ENCODE peak calls at places on chromosomes 3 and 15, in eight cellular contexts. One of them, this sample, is unnamed.

GRCh38 chr3:149021830-149022229 is 30.5 kb downstream of the GYG1 start:
- DNase-seq in ELR: no peak
- DNase-seq in psoas muscle: no peak
- DNase-seq in H1: no peak
- DNase-seq in colonic mucosa: no peak
- DNase-seq in germinal center: no peak
- DNase-seq in erythroblast: no peak
- DNase-seq in activated CD4-positive, alpha-beta memory T cell treated with anti-CD3 and anti-CD28 coated beads, Interleukin-2, amount 10 ng/mL, durations not matched to agents 7 days and 5 days: no peak
- DNase-seq in this sample: no peak

GRCh38 chr3:197353867-197354180 is 55.4 kb upstream of the DLG1 start:
- DNase-seq in germinal center: no peak
- DNase-seq in activated CD4-positive, alpha-beta memory T cell treated with anti-CD3 and anti-CD28 coated beads, Interleukin-2, amount 10 ng/mL, durations not matched to agents 7 days and 5 days: no peak
- DNase-seq in H1: no peak
- DNase-seq in erythroblast: no peak
- DNase-seq in ELR: peak
- DNase-seq in colonic mucosa: no peak
- DNase-seq in psoas muscle: no peak
- DNase-seq in this sample: no peak

GRCh38 chr15:78065284-78065872 is 12.1 kb downstream of the TBC1D2B start:
- DNase-seq in activated CD4-positive, alpha-beta memory T cell treated with anti-CD3 and anti-CD28 coated beads, Interleukin-2, amount 10 ng/mL, durations not matched to agents 7 days and 5 days: no peak
- DNase-seq in erythroblast: no peak
- DNase-seq in colonic mucosa: no peak
- DNase-seq in psoas muscle: peak
- DNase-seq in H1: no peak
- DNase-seq in germinal center: no peak
- DNase-seq in ELR: peak
- DNase-seq in this sample: no peak

GRCh38 chr3:188469228-188469885 is 315.4 kb downstream of the LPP start:
- DNase-seq in ELR: no peak
- DNase-seq in erythroblast: no peak
- DNase-seq in activated CD4-positive, alpha-beta memory T cell treated with anti-CD3 and anti-CD28 coated beads, Interleukin-2, amount 10 ng/mL, durations not matched to agents 7 days and 5 days: no peak
- DNase-seq in colonic mucosa: no peak
- DNase-seq in H1: no peak
- DNase-seq in germinal center: no peak
- DNase-seq in psoas muscle: no peak
- DNase-seq in this sample: no peak

GRCh38 chr15:41894791-41895463 is 1.1 kb upstream of the SPTBN5 start:
- DNase-seq in ELR: peak
- DNase-seq in psoas muscle: peak
- DNase-seq in H1: no peak
- DNase-seq in activated CD4-positive, alpha-beta memory T cell treated with anti-CD3 and anti-CD28 coated beads, Interleukin-2, amount 10 ng/mL, durations not matched to agents 7 days and 5 days: peak
- DNase-seq in erythroblast: peak
- DNase-seq in germinal center: peak
- DNase-seq in colonic mucosa: peak
- DNase-seq in this sample: no peak

GRCh38 chr3:8506611-8507061 is 5.0 kb downstream of the LMCD1 start:
- DNase-seq in ELR: peak
- DNase-seq in H1: no peak
- DNase-seq in colonic mucosa: no peak
- DNase-seq in psoas muscle: no peak
- DNase-seq in activated CD4-positive, alpha-beta memory T cell treated with anti-CD3 and anti-CD28 coated beads, Interleukin-2, amount 10 ng/mL, durations not matched to agents 7 days and 5 days: no peak
- DNase-seq in germinal center: no peak
- DNase-seq in erythroblast: no peak
- DNase-seq in this sample: no peak

GRCh38 chr15:22979069-22979698 is 984 bp downstream of the CYFIP1 start:
- DNase-seq in germinal center: peak
- DNase-seq in erythroblast: peak
- DNase-seq in H1: no peak
- DNase-seq in ELR: peak
- DNase-seq in psoas muscle: peak
- DNase-seq in colonic mucosa: peak
- DNase-seq in activated CD4-positive, alpha-beta memory T cell treated with anti-CD3 and anti-CD28 coated beads, Interleukin-2, amount 10 ng/mL, durations not matched to agents 7 days and 5 days: peak
- DNase-seq in this sample: no peak

GRCh38 chr15:67089218-67090193 is 24.1 kb downstream of the SMAD3 start:
- DNase-seq in H1: no peak
- DNase-seq in colonic mucosa: peak
- DNase-seq in psoas muscle: peak
- DNase-seq in germinal center: no peak
- DNase-seq in ELR: peak
- DNase-seq in activated CD4-positive, alpha-beta memory T cell treated with anti-CD3 and anti-CD28 coated beads, Interleukin-2, amount 10 ng/mL, durations not matched to agents 7 days and 5 days: no peak
- DNase-seq in erythroblast: peak
- DNase-seq in this sample: no peak

GRCh38 chr15:60328852-60329443 is 68.8 kb downstream of the ANXA2 start:
- DNase-seq in erythroblast: peak
- DNase-seq in H1: no peak
- DNase-seq in ELR: peak
- DNase-seq in germinal center: peak
- DNase-seq in activated CD4-positive, alpha-beta memory T cell treated with anti-CD3 and anti-CD28 coated beads, Interleukin-2, amount 10 ng/mL, durations not matched to agents 7 days and 5 days: peak
- DNase-seq in colonic mucosa: no peak
- DNase-seq in psoas muscle: no peak
- DNase-seq in this sample: no peak

GRCh38 chr3:152834354-152835310 is at the start of gene P2RY1:
- DNase-seq in activated CD4-positive, alpha-beta memory T cell treated with anti-CD3 and anti-CD28 coated beads, Interleukin-2, amount 10 ng/mL, durations not matched to agents 7 days and 5 days: peak
- DNase-seq in germinal center: peak
- DNase-seq in colonic mucosa: peak
- DNase-seq in erythroblast: peak
- DNase-seq in H1: peak
- DNase-seq in psoas muscle: peak
- DNase-seq in ELR: peak
- DNase-seq in this sample: no peak